ENCODE peak calls at places on chromosomes 2 and 18, in five cellular contexts. U is choroid plexus epithelial cell, Y is NCI-H1436 treated with DMSO at 0.1 percent for 48 hours, Q is iPS DF 6.9, O is epithelial cell of proximal tubule. R is an unnamed sample.

GRCh38 chr2:232761301-232761907 is 15.0 kb downstream of the KCNJ13 start:
- DNase-seq in Y (no peak), U (peak), O (no peak), Q (no peak), R (no peak)

GRCh38 chr2:189421644-189422043 is 19.6 kb upstream of the WDR75 start:
- DNase-seq in Y (no peak), O (peak), Q (no peak), U (peak), R (no peak)

GRCh38 chr2:9462872-9463697 is 11.3 kb upstream of the IAH1 start:
- DNase-seq in O (no peak), U (no peak), Y (no peak), Q (no peak), R (no peak)

GRCh38 chr2:34601561-34601960 is 1002.5 kb upstream of the FAM98A start:
- DNase-seq in O (no peak), U (no peak), Y (no peak), Q (no peak), R (no peak)

GRCh38 chr18:55351220-55351619 is 236.8 kb downstream of the TCF4 start:
- DNase-seq in O (no peak), Q (no peak), U (no peak), Y (no peak), R (no peak)

GRCh38 chr18:51044928-51045587 is 15.0 kb downstream of the SMAD4 start:
- DNase-seq in Q (no peak), Y (no peak), U (peak), O (no peak), R (no peak)

GRCh38 chr2:128796321-128796720 is 477.7 kb upstream of the HS6ST1 start:
- DNase-seq in O (no peak), U (no peak), Q (no peak), Y (no peak), R (no peak)

GRCh38 chr18:23317975-23318675 is 135.0 kb upstream of the RIOK3 start:
- DNase-seq in Q (no peak), Y (no peak), O (no peak), U (peak), R (no peak)

GRCh38 chr18:25298853-25299274 is 53.1 kb downstream of the ZNF521 start:
- DNase-seq in U (peak), O (peak), Q (no peak), Y (no peak), R (no peak)

GRCh38 chr2:26720322-26721166 is 28.0 kb downstream of the KCNK3 start:
- DNase-seq in O (no peak), Q (no peak), Y (no peak), U (peak), R (peak)

GRCh38 chr2:127526940-127527804 is 883 bp upstream of the IWS1 start:
- DNase-seq in U (peak), Q (no peak), O (no peak), Y (no peak), R (no peak)

GRCh38 chr2:156343096-156343939 is 10.8 kb upstream of the NR4A2 start:
- DNase-seq in Y (no peak), U (no peak), O (no peak), Q (no peak), R (no peak)

GRCh38 chr2:177772529-177772928 is 300.0 kb downstream of the PDE11A start:
- DNase-seq in Y (no peak), Q (no peak), U (peak), O (no peak), R (no peak)